ENCODE peak calls at places on chromosomes 1 and 21, in four cellular contexts. N, U, C and M are unnamed samples.

GRCh38 chr1:247528812-247529474 is 7.3 kb downstream of the OR2C3 start:
- DNase-seq in N (no peak), U (no peak), C (no peak), M (no peak)

GRCh38 chr1:205037539-205037938 is 5.5 kb upstream of the CNTN2 start:
- DNase-seq in N (no peak), U (no peak), C (no peak), M (no peak)

GRCh38 chr1:14613915-14614314 is 15.4 kb downstream of the KAZN start:
- DNase-seq in N (no peak), U (no peak), C (peak), M (no peak)

GRCh38 chr1:160187407-160187806 is 3.0 kb upstream of the CASQ1 start:
- DNase-seq in N (no peak), U (no peak), C (no peak), M (no peak)

GRCh38 chr1:108817016-108817415 is 39.9 kb downstream of the AKNAD1 start:
- DNase-seq in N (peak), U (peak), C (no peak), M (no peak)

GRCh38 chr1:15546641-15547040 is 20.0 kb downstream of the DNAJC16 start:
- DNase-seq in N (no peak), U (no peak), C (no peak), M (no peak)

GRCh38 chr1:71836899-71837298 is 445.4 kb downstream of the NEGR1 start:
- DNase-seq in N (no peak), U (no peak), C (no peak), M (no peak)

GRCh38 chr21:37248298-37248697 is 18.8 kb downstream of the VPS26C start:
- DNase-seq in N (no peak), U (no peak), C (no peak), M (no peak)

GRCh38 chr1:193558491-193559028 is 372.1 kb upstream of the B3GALT2 start:
- DNase-seq in N (peak), U (peak), C (no peak), M (no peak)

GRCh38 chr1:76269175-76269574 is 194.6 kb downstream of the ST6GALNAC3 start:
- DNase-seq in N (peak), U (peak), C (no peak), M (no peak)

GRCh38 chr1:34851431-34852105 is 8.0 kb downstream of the SMIM12 start:
- DNase-seq in N (no peak), U (no peak), C (no peak), M (no peak)

GRCh38 chr1:207803678-207804077 is 51.8 kb downstream of the CD46 start:
- DNase-seq in N (no peak), U (no peak), C (no peak), M (no peak)

GRCh38 chr1:180953291-180953747 is 40.6 kb downstream of the KIAA1614 start:
- DNase-seq in N (no peak), U (no peak), C (peak), M (no peak)

GRCh38 chr1:155076371-155076770 is 2.3 kb upstream of the EFNA3 start:
- DNase-seq in N (no peak), U (no peak), C (no peak), M (no peak)

GRCh38 chr1:15799004-15799867 is 8.2 kb downstream of the UQCRHL start:
- DNase-seq in N (peak), U (peak), C (no peak), M (no peak)